ENCODE peak calls at places on chromosomes 4 and X, in five cellular contexts. One of them, this sample, is unnamed.

GRCh38 chr4:26150948-26151347 is 169.9 kb upstream of the RBPJ start:
- DNase-seq in osteoblast: no peak
- DNase-seq in ovary: no peak
- DNase-seq in H9: no peak
- DNase-seq in heart left ventricle: peak; percentile 32
- DNase-seq in this sample: no peak

GRCh38 chr4:176002007-176002623 is 63.5 kb upstream of the WDR17 start:
- DNase-seq in H9: peak; percentile 78
- DNase-seq in osteoblast: peak; percentile 68
- DNase-seq in heart left ventricle: peak; percentile 25
- DNase-seq in ovary: no peak
- DNase-seq in this sample: no peak

GRCh38 chr4:165440415-165440882 is 61.6 kb downstream of the CPE start:
- DNase-seq in heart left ventricle: no peak
- DNase-seq in ovary: no peak
- DNase-seq in osteoblast: no peak
- DNase-seq in H9: no peak
- DNase-seq in this sample: peak; percentile 21

GRCh38 chr4:118772149-118773081 is 63.5 kb downstream of the SEC24D start:
- DNase-seq in osteoblast: no peak
- DNase-seq in ovary: no peak
- DNase-seq in H9: no peak
- DNase-seq in heart left ventricle: no peak
- DNase-seq in this sample: no peak

GRCh38 chr4:42767669-42768068 is 110.8 kb upstream of the ATP8A1 start:
- DNase-seq in heart left ventricle: no peak
- DNase-seq in ovary: no peak
- DNase-seq in osteoblast: no peak
- DNase-seq in H9: peak; percentile 38
- DNase-seq in this sample: no peak

GRCh38 chr4:123488916-123489315 is 92.3 kb downstream of the SPRY1 start:
- DNase-seq in H9: no peak
- DNase-seq in ovary: no peak
- DNase-seq in osteoblast: peak; percentile 88
- DNase-seq in heart left ventricle: no peak
- DNase-seq in this sample: peak; percentile 39

GRCh38 chrX:43861750-43862149 is 20.5 kb downstream of the MAOB start:
- DNase-seq in heart left ventricle: peak; percentile 41
- DNase-seq in ovary: no peak
- DNase-seq in H9: no peak
- DNase-seq in osteoblast: no peak
- DNase-seq in this sample: no peak

GRCh38 chrX:51608071-51608470 is 10.6 kb downstream of the CENPVL3 start:
- DNase-seq in heart left ventricle: no peak
- DNase-seq in H9: no peak
- DNase-seq in osteoblast: no peak
- DNase-seq in ovary: no peak
- DNase-seq in this sample: no peak

GRCh38 chr4:93368968-93369367 is 459.6 kb upstream of the ATOH1 start:
- DNase-seq in H9: no peak
- DNase-seq in osteoblast: peak; percentile 10
- DNase-seq in ovary: no peak
- DNase-seq in heart left ventricle: no peak
- DNase-seq in this sample: no peak

GRCh38 chrX:3262906-3263305 is 83.5 kb downstream of the MXRA5 start:
- DNase-seq in osteoblast: no peak
- DNase-seq in H9: no peak
- DNase-seq in heart left ventricle: no peak
- DNase-seq in ovary: no peak
- DNase-seq in this sample: peak; percentile 53

GRCh38 chr4:173448557-173448918 is 49.6 kb upstream of the SCRG1 start:
- DNase-seq in heart left ventricle: no peak
- DNase-seq in H9: no peak
- DNase-seq in ovary: no peak
- DNase-seq in osteoblast: no peak
- DNase-seq in this sample: peak; percentile 24
- H3K27ac ChIP-seq in heart left ventricle: peak overlapping the region; percentile 70
- H3K27ac ChIP-seq in H9: no peak overlapping the region
- H3K27ac ChIP-seq in ovary: no peak overlapping the region
- H3K27ac ChIP-seq in osteoblast: peak overlapping the region; percentile 55
- H3K27ac ChIP-seq in this sample: no peak overlapping the region

DNA sequence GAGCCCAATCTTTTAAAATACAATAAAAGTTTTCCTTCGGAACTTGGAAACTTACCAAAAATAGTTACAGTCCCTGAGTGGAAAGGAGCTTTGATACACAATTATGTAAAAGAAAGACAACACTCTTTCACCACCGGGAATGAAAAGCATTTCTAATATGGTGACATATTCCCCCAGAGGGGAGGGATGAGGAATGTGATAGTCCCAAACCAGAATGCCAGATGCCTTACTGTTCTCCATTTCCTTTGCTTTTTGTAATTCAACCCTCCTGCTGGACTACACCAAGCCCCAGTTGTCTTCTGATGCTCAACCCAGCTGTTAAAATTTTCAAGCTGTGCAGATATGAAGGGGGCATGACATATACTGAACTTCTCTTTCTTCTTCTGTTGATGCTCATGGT is 4.1 kb downstream of the PRIMPOL start:
- DNase-seq in osteoblast: no peak
- DNase-seq in heart left ventricle: no peak
- DNase-seq in ovary: no peak
- DNase-seq in H9: no peak
- DNase-seq in this sample: peak; percentile 90
- H3K27ac ChIP-seq in osteoblast: peak overlapping the region; percentile 11
- H3K27ac ChIP-seq in heart left ventricle: no peak overlapping the region
- H3K27ac ChIP-seq in ovary: no peak overlapping the region
- H3K27ac ChIP-seq in H9: no peak overlapping the region
- H3K27ac ChIP-seq in this sample: peak overlapping the region; percentile 59

GRCh38 chr4:76830612-76831474 is 67.1 kb downstream of the SOWAHB start:
- DNase-seq in osteoblast: peak; percentile 38
- DNase-seq in ovary: no peak
- DNase-seq in heart left ventricle: peak; percentile 45
- DNase-seq in H9: no peak
- DNase-seq in this sample: peak; percentile 85

GRCh38 chr4:76836860-76837564 is 60.9 kb downstream of the SOWAHB start:
- DNase-seq in H9: no peak
- DNase-seq in heart left ventricle: no peak
- DNase-seq in ovary: no peak
- DNase-seq in osteoblast: no peak
- DNase-seq in this sample: no peak

GRCh38 chr4:76831475-76832390 is 66.2 kb downstream of the SOWAHB start:
- DNase-seq in ovary: no peak
- DNase-seq in H9: no peak
- DNase-seq in heart left ventricle: no peak
- DNase-seq in osteoblast: no peak
- DNase-seq in this sample: no peak
- H3K27ac ChIP-seq in ovary: no peak overlapping the region
- H3K27ac ChIP-seq in H9: no peak overlapping the region
- H3K27ac ChIP-seq in heart left ventricle: peak overlapping the region; percentile 41
- H3K27ac ChIP-seq in osteoblast: peak overlapping the region; percentile 80
- H3K27ac ChIP-seq in this sample: peak overlapping the region; percentile 91

GRCh38 chr4:113674251-113674650 is 87.3 kb downstream of the CAMK2D start:
- DNase-seq in H9: no peak
- DNase-seq in ovary: no peak
- DNase-seq in heart left ventricle: peak; percentile 31
- DNase-seq in osteoblast: no peak
- DNase-seq in this sample: peak; percentile 27
- H3K27ac ChIP-seq in H9: no peak overlapping the region
- H3K27ac ChIP-seq in ovary: no peak overlapping the region
- H3K27ac ChIP-seq in heart left ventricle: no peak overlapping the region
- H3K27ac ChIP-seq in osteoblast: no peak overlapping the region
- H3K27ac ChIP-seq in this sample: no peak overlapping the region